ENCODE peak calls at places on chromosomes 7 and 10, in nine cellular contexts. E is GM20000, I is stomach, N is tibial nerve, W is endothelial cell, V is cardiac fibroblast, D is AG09319, K is K562, J is astrocyte of the spinal cord. Q is an unnamed sample.
A peak's percentile ranks its signal among the peaks of the same experiment; 100 is the strongest.

GRCh38 chr7:2551418-2551817 is 3.9 kb downstream of the BRAT1 start:
- DNase-seq in E (no peak), I (no peak), N (no peak), W (no peak), V (no peak), D (no peak), K (no peak), J (no peak), Q (no peak)

GRCh38 chr7:115676080-115676479 is 354.5 kb downstream of the TFEC start:
- DNase-seq in E (no peak), I (no peak), N (no peak), W (peak; percentile 11), V (peak; percentile 63), D (no peak), K (no peak), J (peak; percentile 48), Q (peak; percentile 3)

GRCh38 chr10:23343591-23344225 is 889 bp downstream of the C10orf67 start:
- DNase-seq in E (no peak), I (peak; percentile 52), N (peak; percentile 30), W (peak; percentile 50), V (peak; percentile 54), D (no peak), K (peak; percentile 34), J (peak; percentile 30), Q (peak; percentile 77)

GRCh38 chr10:90652519-90652918 is 205.3 kb downstream of the HTR7 start:
- DNase-seq in E (peak; percentile 4), I (no peak), N (no peak), W (no peak), V (peak; percentile 59), D (no peak), K (no peak), J (peak; percentile 48), Q (no peak)

GRCh38 chr7:2624293-2624881 is 7.4 kb upstream of the TTYH3 start:
- DNase-seq in E (no peak), I (no peak), N (no peak), W (no peak), V (no peak), D (no peak), K (peak; percentile 58), J (no peak), Q (no peak)

GRCh38 chr10:33116293-33116697 is 158.3 kb upstream of the ITGB1 start:
- DNase-seq in E (no peak), I (no peak), N (no peak), W (peak; percentile 66), V (peak; percentile 81), D (no peak), K (no peak), J (peak; percentile 81), Q (peak; percentile 61)

GRCh38 chr7:26369519-26370385 is 78.1 kb downstream of the SNX10 start:
- DNase-seq in E (peak; percentile 54), I (no peak), N (no peak), W (peak; percentile 53), V (peak; percentile 59), D (peak; percentile 2), K (peak; percentile 64), J (peak; percentile 54), Q (peak; percentile 50)

GRCh38 chr7:141477866-141478265 is 73.3 kb upstream of the AGK start:
- DNase-seq in E (no peak), I (no peak), N (no peak), W (no peak), V (no peak), D (no peak), K (no peak), J (no peak), Q (no peak)

GRCh38 chr7:12152196-12152918 is 58.7 kb upstream of the TMEM106B start:
- DNase-seq in E (no peak), I (no peak), N (no peak), W (no peak), V (no peak), D (no peak), K (no peak), J (no peak), Q (no peak)

GRCh38 chr10:97197030-97197500 is 11.3 kb upstream of the SLIT1 start:
- DNase-seq in E (no peak), I (no peak), N (no peak), W (no peak), V (no peak), D (no peak), K (no peak), J (no peak), Q (no peak)

GRCh38 chr7:132451161-132451560 is 125.1 kb downstream of the PLXNA4 start:
- DNase-seq in E (no peak), I (no peak), N (no peak), W (no peak), V (no peak), D (no peak), K (no peak), J (no peak), Q (no peak)

GRCh38 chr10:102231357-102232318 is 5.5 kb downstream of the ELOVL3 start:
- DNase-seq in E (peak; percentile 87), I (peak; percentile 73), N (no peak), W (peak; percentile 78), V (no peak), D (no peak), K (peak; percentile 76), J (no peak), Q (peak; percentile 43)

GRCh38 chr7:82294865-82295264 is 148.7 kb downstream of the CACNA2D1 start:
- DNase-seq in E (no peak), I (no peak), N (no peak), W (no peak), V (no peak), D (no peak), K (no peak), J (no peak), Q (no peak)

GRCh38 chr7:24587853-24588252 is 14.6 kb downstream of the PALS2 start:
- DNase-seq in E (no peak), I (no peak), N (no peak), W (peak; percentile 43), V (no peak), D (no peak), K (no peak), J (no peak), Q (no peak)

GRCh38 chr7:3310884-3311283 is 9.8 kb downstream of the SDK1 start:
- DNase-seq in E (no peak), I (no peak), N (no peak), W (no peak), V (no peak), D (no peak), K (no peak), J (no peak), Q (no peak)

GRCh38 chr7:74655785-74656420 is 1.6 kb upstream of the GTF2I start:
- DNase-seq in E (no peak), I (no peak), N (no peak), W (no peak), V (no peak), D (no peak), K (no peak), J (peak; percentile 37), Q (no peak)

GRCh38 chr7:102321351-102322201 is 34.7 kb downstream of the SPDYE6 start:
- DNase-seq in E (peak; percentile 72), I (no peak), N (peak; percentile 6), W (peak; percentile 46), V (no peak), D (no peak), K (peak; percentile 84), J (no peak), Q (peak; percentile 33)

GRCh38 chr10:64648915-64649314 is 1127.7 kb downstream of the REEP3 start:
- DNase-seq in E (peak; percentile 1), I (no peak), N (no peak), W (no peak), V (no peak), D (no peak), K (no peak), J (no peak), Q (no peak)

GRCh38 chr10:56593120-56593519 is 232.1 kb upstream of the ZWINT start:
- DNase-seq in E (no peak), I (no peak), N (no peak), W (no peak), V (no peak), D (no peak), K (no peak), J (no peak), Q (no peak)

GRCh38 chr10:74975758-74976157 is 135.7 kb upstream of the SAMD8 start:
- DNase-seq in E (no peak), I (no peak), N (no peak), W (no peak), V (no peak), D (no peak), K (no peak), J (no peak), Q (no peak)
- TF ChIP-seq CTCF in E (peak; percentile 3), I (no peak), N (no peak), W (no peak), V (no peak), D (no peak), K (peak; percentile 9), J (no peak), Q (no peak)

GRCh38 chr7:5827755-5828154 is 46.3 kb upstream of the RNF216 start:
- DNase-seq in E (peak; percentile 24), I (no peak), N (no peak), W (peak; percentile 43), V (peak; percentile 13), D (no peak), K (peak; percentile 18), J (no peak), Q (no peak)
- TF ChIP-seq CTCF in E (peak; percentile 51), I (no peak), N (no peak), W (peak; percentile 69), V (peak; percentile 52), D (peak; percentile 41), K (peak; percentile 69), J (peak; percentile 52), Q (peak; percentile 55)

GRCh38 chr7:134690016-134690415 is 43.4 kb downstream of the BPGM start:
- DNase-seq in E (peak; percentile 25), I (no peak), N (no peak), W (no peak), V (peak; percentile 85), D (peak; percentile 58), K (no peak), J (peak; percentile 81), Q (no peak)
- TF ChIP-seq CTCF in E (no peak), I (no peak), N (peak; percentile 82), W (no peak), V (peak; percentile 51), D (peak; percentile 74), K (peak; percentile 42), J (peak; percentile 67), Q (peak; percentile 69)

GRCh38 chr7:154581251-154581890 is 421.6 kb downstream of the PAXIP1 start:
- DNase-seq in E (no peak), I (no peak), N (no peak), W (no peak), V (no peak), D (no peak), K (no peak), J (no peak), Q (no peak)

GRCh38 chr7:154583454-154583853 is 419.5 kb downstream of the PAXIP1 start:
- DNase-seq in E (no peak), I (no peak), N (no peak), W (no peak), V (no peak), D (no peak), K (no peak), J (no peak), Q (no peak)

GRCh38 chr7:154587812-154588211 is 415.1 kb downstream of the PAXIP1 start:
- DNase-seq in E (no peak), I (no peak), N (no peak), W (no peak), V (no peak), D (no peak), K (no peak), J (no peak), Q (no peak)

GRCh38 chr7:154579711-154580110 is 423.2 kb downstream of the PAXIP1 start:
- DNase-seq in E (no peak), I (no peak), N (no peak), W (no peak), V (no peak), D (no peak), K (no peak), J (no peak), Q (no peak)

GRCh38 chr7:154584352-154585252 is 418.3 kb downstream of the PAXIP1 start:
- DNase-seq in E (no peak), I (no peak), N (no peak), W (no peak), V (no peak), D (no peak), K (peak; percentile 60), J (no peak), Q (no peak)
- TF ChIP-seq CTCF in E (no peak), I (no peak), N (no peak), W (peak; percentile 34), V (no peak), D (no peak), K (peak; percentile 76), J (no peak), Q (peak; percentile 67)

Q was measured in neural crest cell.